ENCODE peak calls at places on chromosomes 1 and 21, in five cellular contexts. P, Q, N, J and F are unnamed samples.

GRCh38 chr1:19165501-19165900 is 44.6 kb downstream of the UBR4 start:
- DNase-seq in P (no peak), Q (no peak), N (peak), J (no peak), F (no peak)

GRCh38 chr21:34222031-34222335 is 141.8 kb upstream of the KCNE2 start:
- DNase-seq in P (no peak), Q (no peak), N (no peak), J (no peak), F (no peak)

GRCh38 chr21:34343347-34344057 is 20.3 kb upstream of the KCNE2 start:
- DNase-seq in P (no peak), Q (no peak), N (no peak), J (no peak), F (no peak)

GRCh38 chr1:31617917-31618746 is 643 bp downstream of the HCRTR1 start:
- DNase-seq in P (peak), Q (peak), N (peak), J (peak), F (peak)

GRCh38 chr1:15048437-15048980 is 105.0 kb upstream of the TMEM51 start:
- DNase-seq in P (no peak), Q (no peak), N (no peak), J (no peak), F (no peak)

GRCh38 chr1:2596530-2597333 is 10.2 kb downstream of the PRXL2B start:
- DNase-seq in P (no peak), Q (no peak), N (no peak), J (no peak), F (no peak)

GRCh38 chr1:10415211-10415930 is 14.9 kb upstream of the CENPS start:
- DNase-seq in P (no peak), Q (no peak), N (peak), J (peak), F (peak)

GRCh38 chr1:190754769-190755168 is 277.1 kb upstream of the BRINP3 start:
- DNase-seq in P (no peak), Q (no peak), N (peak), J (no peak), F (peak)

GRCh38 chr1:31447210-31447609 is 34.2 kb downstream of the SERINC2 start:
- DNase-seq in P (no peak), Q (no peak), N (no peak), J (peak), F (no peak)

GRCh38 chr21:18893411-18893810 is 489.8 kb upstream of the TMPRSS15 start:
- DNase-seq in P (no peak), Q (no peak), N (no peak), J (no peak), F (no peak)

GRCh38 chr1:240294566-240294965 is 202.9 kb downstream of the FMN2 start:
- DNase-seq in P (peak), Q (no peak), N (no peak), J (no peak), F (no peak)

GRCh38 chr1:64745181-64745985 is 508 bp downstream of the RAVER2 start:
- DNase-seq in P (peak), Q (no peak), N (no peak), J (peak), F (peak)